ENCODE peak calls at places on chromosome 7, in ten cellular contexts. B is stomach, D is breast epithelium, F is H1, C is spleen, E is SK-N-SH, U is endothelial cell of umbilical vein, G is Panc1, P is suprapubic skin, T is transverse colon. K is an unnamed sample. For H3K4me1, the result is how much of the 10 kb centered on the place peaks cover.

GRCh38 chr7:70353310-70353947 is 755.2 kb downstream of the AUTS2 start:
- DNase-seq in D (no peak), P (no peak), T (no peak), F (no peak), E (peak), C (no peak), G (no peak), U (no peak), B (no peak), K (no peak)

GRCh38 chr7:121385800-121386179 is 10.3 kb downstream of the FAM3C start:
- DNase-seq in T (no peak), B (no peak), G (no peak), U (peak), D (no peak), P (no peak), E (no peak), F (no peak), C (no peak), K (no peak)

GRCh38 chr7:45897042-45897690 is 8.9 kb downstream of the IGFBP1 start:
- DNase-seq in E (no peak), B (no peak), F (no peak), G (no peak), U (no peak), T (no peak), P (no peak), D (no peak), C (no peak), K (no peak)

GRCh38 chr7:41688012-41688625 is 14.8 kb downstream of the INHBA start:
- DNase-seq in P (no peak), B (no peak), E (no peak), F (no peak), U (no peak), T (no peak), G (no peak), C (no peak), D (no peak), K (no peak)

GRCh38 chr7:537911-538634 is 18.4 kb upstream of the PDGFA start:
- DNase-seq in F (peak), T (peak), P (no peak), B (peak), G (peak), C (peak), D (no peak), U (peak), E (peak), K (no peak)

GRCh38 chr7:105065104-105065503 is 51.1 kb downstream of the KMT2E start:
- DNase-seq in T (no peak), F (no peak), U (no peak), G (no peak), B (no peak), D (no peak), C (no peak), P (no peak), E (no peak), K (no peak)

GRCh38 chr7:150415161-150416160 is 35.0 kb upstream of the GIMAP8 start:
- DNase-seq in F (no peak), U (no peak), C (no peak), E (peak), B (no peak), D (peak), G (no peak), T (no peak), P (peak), K (no peak)

GRCh38 chr7:154584352-154585252 is 418.3 kb downstream of the PAXIP1 start:
- DNase-seq in G (no peak), C (no peak), U (no peak), T (no peak), F (no peak), E (peak), P (no peak), D (no peak), B (no peak), K (peak)

GRCh38 chr7:85719981-85720963 is 533.4 kb upstream of the SEMA3D start:
- DNase-seq in P (no peak), E (no peak), B (no peak), T (no peak), G (peak), F (no peak), C (no peak), D (no peak), U (peak), K (no peak)

GRCh38 chr7:114466911-114467310 is 52.3 kb downstream of the FOXP2 start:
- DNase-seq in T (no peak), D (no peak), C (no peak), U (peak), P (no peak), B (no peak), G (no peak), F (no peak), E (no peak), K (no peak)

GRCh38 chr7:75689246-75690099 is 49.3 kb downstream of the HIP1 start:
- DNase-seq in F (no peak), B (no peak), U (no peak), G (no peak), T (no peak), D (no peak), C (no peak), E (no peak), P (no peak), K (no peak)

GRCh38 chr7:96401200-96401599 is 79.3 kb upstream of the SLC25A13 start:
- DNase-seq in T (no peak), C (no peak), G (no peak), E (no peak), B (no peak), F (no peak), U (peak), D (no peak), P (no peak), K (no peak)

GRCh38 chr7:64775289-64775688 is 18.9 kb upstream of the ZNF138 start:
- DNase-seq in P (no peak), B (no peak), T (no peak), E (no peak), G (no peak), C (no peak), U (no peak), D (no peak), F (no peak), K (peak)

GRCh38 chr7:151607464-151607867 is 87.8 kb upstream of the RHEB start:
- DNase-seq in B (no peak), D (no peak), P (no peak), C (no peak), G (no peak), E (no peak), F (no peak), T (no peak), U (no peak), K (no peak)

GRCh38 chr7:141563956-141564623 is 12.9 kb downstream of the AGK start:
- DNase-seq in U (no peak), F (no peak), P (no peak), T (no peak), B (no peak), E (no peak), D (no peak), G (no peak), C (no peak), K (no peak)

GRCh38 chr7:74043523-74043951 is 15.6 kb downstream of the ELN start:
- DNase-seq in U (no peak), F (no peak), C (no peak), T (no peak), E (peak), D (no peak), B (no peak), G (no peak), P (no peak), K (no peak)

GRCh38 chr7:148336411-148336810 is 254.2 kb upstream of the C7orf33 start:
- DNase-seq in E (no peak), B (no peak), U (no peak), C (no peak), G (no peak), D (no peak), P (no peak), T (no peak), F (no peak), K (no peak)

GRCh38 chr7:131011437-131011752 is 277.4 kb upstream of the KLF14 start:
- DNase-seq in T (no peak), F (no peak), C (peak), E (no peak), U (no peak), B (no peak), D (no peak), P (no peak), G (no peak), K (no peak)

GRCh38 chr7:435518-436366 is 83.9 kb downstream of the PDGFA start:
- DNase-seq in G (no peak), C (no peak), F (no peak), P (no peak), D (no peak), B (peak), U (peak), T (peak), E (no peak), K (no peak)

GRCh38 chr7:91759205-91759863 is 121.2 kb downstream of the MTERF1 start:
- DNase-seq in U (no peak), B (peak), D (peak), F (peak), E (no peak), C (no peak), P (no peak), T (peak), G (peak), K (no peak)

GRCh38 chr7:2719007-2719406 is 31.0 kb downstream of the AMZ1 start:
- DNase-seq in F (peak), G (no peak), B (no peak), U (no peak), P (no peak), D (no peak), C (peak), E (peak), T (no peak), K (no peak)

GRCh38 chr7:48098846-48099245 is 9.8 kb downstream of the UPP1 start:
- DNase-seq in C (no peak), P (no peak), E (no peak), G (no peak), U (no peak), B (no peak), D (no peak), F (no peak), T (no peak), K (no peak)

GRCh38 chr7:29488977-29489376 is 74.7 kb upstream of the PRR15 start:
- DNase-seq in C (no peak), B (no peak), E (no peak), G (no peak), D (no peak), U (peak), F (no peak), P (no peak), T (no peak), K (peak)

GRCh38 chr7:32958046-32959025 is 1.1 kb downstream of the FKBP9 start:
- DNase-seq in F (no peak), P (peak), G (no peak), B (peak), C (no peak), T (peak), U (peak), E (no peak), D (no peak), K (no peak)

GRCh38 chr7:155020996-155021395 is 18.1 kb upstream of the PAXIP1 start:
- DNase-seq in E (no peak), G (no peak), B (no peak), D (no peak), T (no peak), F (no peak), U (no peak), C (no peak), P (no peak), K (no peak)

GRCh38 chr7:149772236-149772820 is 1.1 kb downstream of the ZNF467 start:
- DNase-seq in P (no peak), C (peak), D (no peak), F (no peak), E (peak), G (no peak), U (no peak), T (peak), B (no peak), K (no peak)

GRCh38 chr7:153886506-153887391 is 165.4 kb upstream of the DPP6 start:
- DNase-seq in U (no peak), T (no peak), P (no peak), B (no peak), E (peak), F (no peak), G (no peak), C (no peak), D (no peak), K (no peak)

GRCh38 chr7:127447326-127447945 is 54.9 kb upstream of the ZNF800 start:
- DNase-seq in B (no peak), F (peak), E (peak), G (peak), P (no peak), D (no peak), T (peak), C (peak), U (peak), K (no peak)

GRCh38 chr7:22842383-22842903 is 19.8 kb upstream of the TOMM7 start:
- DNase-seq in C (no peak), P (no peak), F (no peak), G (no peak), T (no peak), U (no peak), D (peak), B (no peak), E (no peak), K (no peak)

GRCh38 chr7:21544303-21544656 is 1.4 kb downstream of the DNAH11 start:
- DNase-seq in E (no peak), U (no peak), C (no peak), F (no peak), P (no peak), T (no peak), B (no peak), D (no peak), G (no peak), K (no peak)

GRCh38 chr7:21543528-21544302 is 876 bp downstream of the DNAH11 start:
- DNase-seq in F (no peak), D (no peak), E (peak), P (no peak), G (no peak), T (no peak), U (peak), C (no peak), B (no peak), K (no peak)

GRCh38 chr7:21538936-21539335 is 3.9 kb upstream of the DNAH11 start:
- DNase-seq in C (no peak), F (no peak), D (no peak), T (no peak), E (no peak), P (no peak), B (no peak), G (no peak), U (no peak), K (no peak)

GRCh38 chr7:21547511-21547910 is 4.7 kb downstream of the DNAH11 start:
- DNase-seq in C (no peak), G (no peak), F (no peak), B (no peak), P (no peak), T (no peak), D (no peak), U (no peak), E (no peak), K (no peak)

GRCh38 chr7:21542891-21543527 is at the start of gene DNAH11:
- DNase-seq in P (no peak), B (peak), U (peak), C (peak), D (no peak), E (peak), T (peak), G (no peak), F (peak), K (no peak)
- TF ChIP-seq POLR2AphosphoS5 in P (no peak), B (no peak), U (no peak), C (no peak), D (no peak), E (no peak), T (no peak), G (no peak), F (peak), K (peak)

GRCh38 chr7:1591876-1592275 is 22.0 kb upstream of the PSMG3 start:
- DNase-seq in P (no peak), F (no peak), G (no peak), E (no peak), U (no peak), T (no peak), C (no peak), D (no peak), B (no peak), K (no peak)

GRCh38 chr7:1595027-1595426 is 25.2 kb upstream of the PSMG3 start:
- DNase-seq in F (no peak), G (no peak), D (no peak), C (no peak), E (no peak), B (no peak), U (no peak), P (no peak), T (no peak), K (no peak)

GRCh38 chr7:1593904-1594421 is 24.1 kb upstream of the PSMG3 start:
- DNase-seq in B (no peak), U (no peak), T (no peak), C (no peak), F (no peak), G (no peak), P (no peak), E (no peak), D (no peak), K (no peak)

GRCh38 chr7:1592299-1592842 is 22.5 kb upstream of the PSMG3 start:
- DNase-seq in G (no peak), E (peak), F (no peak), P (no peak), B (no peak), T (no peak), C (no peak), D (no peak), U (no peak), K (no peak)

DNA sequence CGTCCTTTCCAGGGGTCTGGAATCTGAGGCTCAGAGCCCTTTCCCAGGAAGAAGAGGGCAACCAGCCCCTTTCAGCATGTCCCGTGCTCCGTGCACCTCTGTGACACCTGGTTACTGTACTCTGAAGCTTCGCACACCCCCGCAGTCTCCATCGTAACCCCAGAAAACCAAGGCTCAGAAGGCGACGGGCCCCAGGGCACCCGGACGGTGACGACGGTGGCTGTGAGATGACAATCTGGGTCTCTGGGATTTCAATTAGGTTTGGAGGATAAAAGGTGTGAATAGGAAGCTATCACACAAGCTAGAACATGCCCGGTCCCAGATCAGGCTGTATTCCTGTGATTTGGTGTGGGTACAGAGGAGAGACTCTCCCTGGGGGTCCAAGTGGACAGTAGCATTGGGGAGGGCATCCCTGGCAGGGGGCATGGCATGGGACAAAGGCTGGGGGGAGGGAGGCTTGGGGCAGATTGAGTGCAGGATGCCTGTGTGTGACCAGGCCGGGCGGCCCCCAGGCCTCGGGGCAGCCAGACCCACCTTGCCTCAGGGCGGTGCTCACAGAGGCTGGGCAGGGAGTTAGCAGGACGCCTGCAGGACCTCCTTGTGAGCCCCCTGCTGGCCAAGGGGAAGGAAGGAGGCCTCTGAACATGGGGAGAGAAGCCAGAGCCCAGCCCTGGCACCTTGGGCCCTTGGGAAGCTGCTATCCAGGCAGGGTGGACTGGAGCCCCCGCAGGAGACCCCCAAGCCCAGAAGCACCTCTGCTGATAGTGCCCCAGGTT is 23.4 kb upstream of the PSMG3 start:
- DNase-seq in C (no peak), D (no peak), G (no peak), T (no peak), U (no peak), E (peak), F (no peak), B (no peak), P (no peak), K (no peak)
- TF ChIP-seq CTCF in C (no peak), D (no peak), G (no peak), T (no peak), U (peak), E (peak), F (peak), B (peak), P (no peak), K (peak)

DNA sequence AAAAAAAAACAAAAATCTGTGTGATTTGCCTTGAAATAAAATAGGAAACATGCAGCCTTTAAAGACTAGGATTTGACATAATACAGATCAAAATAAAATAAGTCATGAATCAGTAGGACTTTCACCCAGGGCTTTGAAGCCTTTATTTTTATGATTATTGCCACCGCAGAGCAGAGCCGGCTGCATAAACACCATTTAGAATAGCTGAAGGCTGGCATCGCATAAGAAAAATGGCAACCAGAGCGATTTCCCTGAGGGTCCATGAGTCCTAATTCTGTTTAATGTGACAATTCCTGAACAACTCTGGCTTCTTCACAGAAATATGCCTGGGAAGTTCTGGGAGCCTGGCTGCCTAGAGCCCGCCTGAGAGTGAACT is 111.9 kb downstream of the EEPD1 start:
- DNase-seq in U (no peak), D (no peak), C (no peak), T (no peak), E (no peak), F (no peak), G (no peak), P (no peak), B (no peak), K (no peak)
- H3K4me1 ChIP-seq in U (under half), D (under half), C (half or more), T (under half), E (under half), F (under half), G (half or more), P (under half), B (under half), K (under half)

GRCh38 chr7:128945668-128946366 is 8.1 kb downstream of the IRF5 start:
- DNase-seq in G (no peak), U (no peak), F (no peak), C (no peak), B (no peak), D (no peak), P (no peak), E (peak), T (no peak), K (peak)
- TF ChIP-seq POLR2AphosphoS5 in G (no peak), U (no peak), F (no peak), C (peak), B (no peak), D (no peak), P (no peak), E (no peak), T (no peak), K (no peak)

DNA sequence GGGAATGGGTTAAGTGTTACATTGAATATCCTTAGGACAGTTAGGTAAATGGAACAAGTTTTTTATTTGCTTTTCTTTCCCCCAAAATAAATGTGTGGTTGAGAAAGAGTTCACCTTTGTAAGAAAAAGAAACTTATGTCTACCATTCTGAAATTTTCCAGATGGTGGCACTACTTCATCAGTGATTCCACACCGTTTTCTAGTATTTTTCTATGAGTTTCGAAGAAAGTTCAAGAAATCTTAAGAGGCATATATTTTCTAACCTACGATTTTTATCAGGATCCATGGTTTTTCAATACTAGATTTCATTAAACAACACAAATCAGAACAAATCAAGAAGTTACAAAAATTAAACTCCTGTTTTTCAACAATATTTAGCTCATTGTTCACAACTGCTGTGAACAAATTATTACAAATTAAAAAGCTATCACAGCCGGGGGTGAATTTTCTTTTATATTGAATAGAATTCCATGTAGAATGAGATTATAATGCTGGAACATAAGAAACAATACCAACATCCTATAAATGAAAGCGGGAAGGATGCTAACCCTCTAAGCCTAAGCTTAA is 163.1 kb upstream of the NPVF start:
- DNase-seq in P (no peak), E (peak), G (no peak), F (no peak), B (no peak), T (no peak), U (peak), D (no peak), C (no peak), K (no peak)
- TF ChIP-seq CTCF in P (no peak), E (peak), G (peak), F (peak), B (peak), T (peak), U (peak), D (peak), C (peak), K (peak)

GRCh38 chr7:12582362-12582761 is 11.8 kb downstream of the SCIN start:
- DNase-seq in E (no peak), F (no peak), B (no peak), D (no peak), C (no peak), G (no peak), T (no peak), P (no peak), U (no peak), K (no peak)
- H3K4me1 ChIP-seq in E (under half), F (under half), B (under half), D (under half), C (under half), G (under half), T (under half), P (under half), U (under half), K (under half)